ENCODE peak calls at places on chromosome 4, in seven cellular contexts. N is pulmonary artery endothelial cell, V is sciatic nerve, H is GM23248, I is NCI-H1092, F is ELR, B is activated T-helper 1 cell treated with Interleukin-2 at 50 U/mL for 16 hours. Z is an unnamed sample.

GRCh38 chr4:141570290-141570689 is 66.1 kb upstream of the IL15 start:
- DNase-seq in N (no peak), V (no peak), H (no peak), I (no peak), F (no peak), B (no peak), Z (no peak)

GRCh38 chr4:76305971-76306881 is at the start of gene STBD1:
- DNase-seq in N (no peak), V (peak; percentile 81), H (peak; percentile 83), I (peak; percentile 12), F (peak; percentile 68), B (no peak), Z (peak; percentile 76)

GRCh38 chr4:80989921-80990544 is 40.5 kb upstream of the BMP3 start:
- DNase-seq in N (peak; percentile 17), V (no peak), H (peak; percentile 77), I (peak; percentile 1), F (peak; percentile 64), B (no peak), Z (peak; percentile 51)

GRCh38 chr4:107548211-107548905 is 171.7 kb downstream of the PAPSS1 start:
- DNase-seq in N (peak; percentile 73), V (no peak), H (no peak), I (no peak), F (peak; percentile 16), B (no peak), Z (peak; percentile 53)

GRCh38 chr4:40736910-40737309 is 12.8 kb upstream of the NSUN7 start:
- DNase-seq in N (no peak), V (no peak), H (peak; percentile 59), I (peak; percentile 59), F (peak; percentile 46), B (no peak), Z (peak; percentile 60)

GRCh38 chr4:80713409-80713808 is 317.1 kb upstream of the BMP3 start:
- DNase-seq in N (no peak), V (no peak), H (no peak), I (no peak), F (no peak), B (no peak), Z (no peak)

GRCh38 chr4:78247541-78248285 is 190.6 kb downstream of the FRAS1 start:
- DNase-seq in N (no peak), V (no peak), H (no peak), I (no peak), F (no peak), B (no peak), Z (no peak)

GRCh38 chr4:180999217-180999616 is 1244.0 kb upstream of the TENM3 start:
- DNase-seq in N (no peak), V (no peak), H (no peak), I (peak; percentile 3), F (no peak), B (no peak), Z (no peak)

GRCh38 chr4:106418444-106418843 is 49.9 kb upstream of the GIMD1 start:
- DNase-seq in N (no peak), V (no peak), H (no peak), I (no peak), F (no peak), B (no peak), Z (no peak)

GRCh38 chr4:1488831-1489638 is 82.8 kb upstream of the NKX1-1 start:
- DNase-seq in N (no peak), V (no peak), H (no peak), I (no peak), F (no peak), B (no peak), Z (no peak)

GRCh38 chr4:125390126-125390525 is 75.4 kb downstream of the FAT4 start:
- DNase-seq in N (no peak), V (no peak), H (peak; percentile 95), I (no peak), F (peak; percentile 81), B (no peak), Z (peak; percentile 79)

GRCh38 chr4:183747931-183748664 is 89.0 kb downstream of the TRAPPC11 start:
- DNase-seq in N (no peak), V (no peak), H (no peak), I (no peak), F (no peak), B (no peak), Z (no peak)

GRCh38 chr4:86358176-86358701 is 1.6 kb downstream of the MAPK10 start:
- DNase-seq in N (no peak), V (no peak), H (no peak), I (no peak), F (no peak), B (no peak), Z (no peak)

GRCh38 chr4:88320174-88320779 is 35.9 kb upstream of the PPM1K start:
- DNase-seq in N (no peak), V (no peak), H (no peak), I (no peak), F (peak; percentile 28), B (no peak), Z (peak; percentile 39)

GRCh38 chr4:128387600-128388351 is 100.2 kb upstream of the PGRMC2 start:
- DNase-seq in N (no peak), V (no peak), H (peak; percentile 33), I (no peak), F (peak; percentile 19), B (no peak), Z (peak; percentile 76)

GRCh38 chr4:80192937-80193336 is 4.4 kb upstream of the PRDM8 start:
- DNase-seq in N (no peak), V (no peak), H (peak; percentile 88), I (no peak), F (peak; percentile 82), B (no peak), Z (peak; percentile 69)

GRCh38 chr4:4645743-4646142 is 103.9 kb upstream of the STX18 start:
- DNase-seq in N (no peak), V (no peak), H (no peak), I (no peak), F (no peak), B (no peak), Z (no peak)

GRCh38 chr4:90328558-90328957 is 201.4 kb downstream of the CCSER1 start:
- DNase-seq in N (no peak), V (no peak), H (peak; percentile 12), I (peak; percentile 41), F (peak; percentile 8), B (no peak), Z (peak; percentile 83)

GRCh38 chr4:20809796-20810195 is 109.5 kb downstream of the PACRGL start:
- DNase-seq in N (no peak), V (no peak), H (no peak), I (no peak), F (no peak), B (no peak), Z (peak; percentile 52)

GRCh38 chr4:184066584-184067300 is 150.9 kb downstream of the ENPP6 start:
- DNase-seq in N (no peak), V (no peak), H (no peak), I (no peak), F (no peak), B (no peak), Z (peak; percentile 2)

GRCh38 chr4:121272526-121272925 is 108.3 kb downstream of the QRFPR start:
- DNase-seq in N (no peak), V (no peak), H (peak; percentile 65), I (no peak), F (peak; percentile 78), B (no peak), Z (peak; percentile 71)

GRCh38 chr4:118905546-118905945 is 16.9 kb downstream of the SYNPO2 start:
- DNase-seq in N (peak; percentile 39), V (no peak), H (peak; percentile 41), I (no peak), F (peak; percentile 11), B (no peak), Z (peak; percentile 33)